ENCODE peak calls at places on chromosomes 3 and 15, in four cellular contexts. F is GM12878, E is WTC11, J is K562. K is an unnamed sample.

GRCh38 chr3:30620402-30621360 is 14.3 kb downstream of the TGFBR2 start:
- DNase-seq in F (no peak), E (no peak), J (no peak), K (no peak)

GRCh38 chr3:31729082-31729481 is 196.4 kb downstream of the STT3B start:
- DNase-seq in F (no peak), E (no peak), J (no peak), K (no peak)

GRCh38 chr3:162978136-162978535 is 1481.5 kb downstream of the OTOL1 start:
- DNase-seq in F (no peak), E (no peak), J (no peak), K (no peak)

GRCh38 chr15:65942436-65942835 is 73.1 kb downstream of the RAB11A start:
- DNase-seq in F (no peak), E (no peak), J (no peak), K (no peak)

GRCh38 chr3:111732248-111732879 is 126.7 kb upstream of the PHLDB2 start:
- DNase-seq in F (no peak), E (no peak), J (no peak), K (peak; percentile 77)

GRCh38 chr3:110576962-110577361 is 494.7 kb upstream of the NECTIN3 start:
- DNase-seq in F (no peak), E (peak; percentile 32), J (no peak), K (no peak)

GRCh38 chr15:52144656-52145055 is 32.1 kb upstream of the BCL2L10 start:
- DNase-seq in F (no peak), E (no peak), J (no peak), K (no peak)

GRCh38 chr3:94522488-94522887 is 459.6 kb downstream of the NSUN3 start:
- DNase-seq in F (no peak), E (no peak), J (no peak), K (peak; percentile 19)

GRCh38 chr15:91049378-91050127 is 27.2 kb upstream of the VPS33B start:
- DNase-seq in F (peak; percentile 12), E (peak; percentile 60), J (peak; percentile 63), K (peak; percentile 70)

GRCh38 chr3:104040896-104041295 is 1325.8 kb upstream of the ALCAM start:
- DNase-seq in F (no peak), E (no peak), J (no peak), K (no peak)

GRCh38 chr3:104044002-104044401 is 1322.7 kb upstream of the ALCAM start:
- DNase-seq in F (no peak), E (no peak), J (no peak), K (no peak)
- TF ChIP-seq MAX in F (no peak), E (no peak), J (no peak), K (no peak)

DNA sequence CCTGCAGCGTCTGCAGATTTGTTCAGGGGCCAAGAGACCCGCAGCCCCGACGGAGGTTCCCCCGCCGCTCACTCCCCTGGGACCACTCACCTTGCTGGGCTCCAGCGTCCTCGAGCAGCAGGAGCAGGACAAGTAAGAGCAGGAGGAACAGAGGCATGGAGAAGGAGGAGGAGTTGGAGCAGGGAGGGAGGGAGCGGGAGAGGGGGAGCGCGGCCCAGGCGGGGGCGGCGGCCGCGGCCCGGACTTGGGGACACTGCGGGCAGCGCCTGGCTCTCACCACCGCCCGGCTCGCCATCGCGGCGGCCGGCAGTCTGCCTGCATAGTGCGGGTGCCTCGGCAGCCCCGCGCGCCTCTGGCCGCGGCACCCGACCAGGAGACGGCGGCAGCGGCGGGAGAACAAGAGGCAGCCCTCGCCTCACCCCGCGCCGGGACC is 447 bp downstream of the DCBLD2 start:
- DNase-seq in F (no peak), E (peak; percentile 70), J (peak; percentile 40), K (peak; percentile 32)
- TF ChIP-seq ATF2 in F (no peak), E (no peak), J (no peak), K (no peak)

GRCh38 chr3:191882289-191882688 is 421.3 kb downstream of the PYDC2 start:
- DNase-seq in F (no peak), E (no peak), J (no peak), K (no peak)
- TF ChIP-seq CREM in F (no peak), E (no peak), J (no peak), K (no peak)

GRCh38 chr3:142470826-142471225 is 23.0 kb upstream of the XRN1 start:
- DNase-seq in F (no peak), E (no peak), J (no peak), K (no peak)

GRCh38 chr3:142467738-142468137 is 19.9 kb upstream of the XRN1 start:
- DNase-seq in F (no peak), E (no peak), J (no peak), K (no peak)

DNA sequence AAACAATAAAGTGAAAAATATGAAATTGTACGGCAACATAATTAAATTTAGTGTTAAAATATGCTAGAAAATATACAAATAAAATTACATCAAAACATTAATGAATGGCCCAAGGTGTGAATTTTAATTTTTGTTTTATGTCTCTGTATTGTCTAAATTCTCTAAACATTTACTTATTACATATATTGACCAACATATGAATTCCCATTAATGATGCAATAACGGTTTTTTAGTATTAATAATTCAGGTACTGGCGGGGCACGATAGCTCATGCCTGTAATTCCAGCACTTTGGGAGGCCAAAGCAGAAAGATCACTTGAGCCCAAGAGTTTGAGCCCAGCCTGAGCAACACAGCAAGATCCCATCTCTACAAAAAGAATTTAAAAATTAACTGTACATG is 20.6 kb upstream of the XRN1 start:
- DNase-seq in F (no peak), E (no peak), J (no peak), K (no peak)
- TF ChIP-seq MAX in F (no peak), E (no peak), J (no peak), K (no peak)

DNA sequence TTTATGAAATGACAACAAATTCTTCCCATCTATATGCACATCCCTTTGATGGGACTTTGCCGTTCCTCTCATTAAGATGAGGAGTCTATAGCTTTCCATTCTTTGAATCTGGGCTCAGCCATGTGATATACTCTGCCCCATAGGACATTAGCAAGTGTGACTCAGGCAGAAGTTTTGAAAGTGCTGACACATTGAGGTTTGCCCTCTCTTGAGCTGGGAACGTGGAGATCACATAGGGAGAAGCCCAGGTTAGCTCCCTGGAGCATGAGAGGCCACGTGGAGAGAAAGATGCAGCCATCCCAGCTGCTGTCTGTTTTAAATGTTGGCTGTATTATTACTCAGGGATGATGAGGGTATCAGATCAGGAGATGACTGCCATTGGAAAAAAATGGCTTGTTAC is 67.8 kb upstream of the OXTR start:
- DNase-seq in F (no peak), E (no peak), J (no peak), K (no peak)
- TF ChIP-seq ATF2 in F (no peak), E (no peak), J (no peak), K (no peak)

GRCh38 chr15:100902436-100903190 is 16.5 kb upstream of the LRRK1 start:
- DNase-seq in F (no peak), E (no peak), J (no peak), K (peak; percentile 7)
- TF ChIP-seq CREM in F (no peak), E (no peak), J (no peak), K (no peak)

K was measured in HepG2.